ENCODE peak calls at places on chromosomes 4 and X, in five cellular contexts. One of them, this sample, is unnamed.

GRCh38 chr4:128831526-128832252 is 22.2 kb downstream of the JADE1 start:
- DNase-seq in endodermal cell: peak
- DNase-seq in CD4-positive, alpha-beta T cell: no peak
- DNase-seq in SK-N-SH: peak
- DNase-seq in H9: peak
- DNase-seq in this sample: peak

GRCh38 chr4:36310793-36311192 is 29.4 kb downstream of the DTHD1 start:
- DNase-seq in H9: no peak
- DNase-seq in endodermal cell: no peak
- DNase-seq in SK-N-SH: no peak
- DNase-seq in CD4-positive, alpha-beta T cell: no peak
- DNase-seq in this sample: no peak

GRCh38 chr4:148747721-148748268 is 305.6 kb upstream of the NR3C2 start:
- DNase-seq in H9: no peak
- DNase-seq in CD4-positive, alpha-beta T cell: no peak
- DNase-seq in SK-N-SH: no peak
- DNase-seq in endodermal cell: no peak
- DNase-seq in this sample: no peak

GRCh38 chr4:36213956-36214355 is 30.4 kb downstream of the ARAP2 start:
- DNase-seq in H9: no peak
- DNase-seq in CD4-positive, alpha-beta T cell: no peak
- DNase-seq in endodermal cell: no peak
- DNase-seq in SK-N-SH: no peak
- DNase-seq in this sample: no peak

GRCh38 chr4:40685300-40685699 is 55.6 kb upstream of the RBM47 start:
- DNase-seq in CD4-positive, alpha-beta T cell: no peak
- DNase-seq in endodermal cell: no peak
- DNase-seq in H9: no peak
- DNase-seq in SK-N-SH: no peak
- DNase-seq in this sample: peak

GRCh38 chr4:188665466-188665865 is 526.2 kb downstream of the TRIML1 start:
- DNase-seq in SK-N-SH: no peak
- DNase-seq in CD4-positive, alpha-beta T cell: no peak
- DNase-seq in endodermal cell: no peak
- DNase-seq in H9: no peak
- DNase-seq in this sample: no peak

GRCh38 chrX:13836575-13836974 is 19.7 kb upstream of the GPM6B start:
- DNase-seq in endodermal cell: no peak
- DNase-seq in CD4-positive, alpha-beta T cell: no peak
- DNase-seq in H9: no peak
- DNase-seq in SK-N-SH: no peak
- DNase-seq in this sample: no peak

GRCh38 chr4:173332963-173333657 is 1.0 kb downstream of the HMGB2 start:
- DNase-seq in CD4-positive, alpha-beta T cell: peak
- DNase-seq in SK-N-SH: no peak
- DNase-seq in endodermal cell: no peak
- DNase-seq in H9: no peak
- DNase-seq in this sample: peak

GRCh38 chr4:7326693-7327340 is 107.9 kb downstream of the PSAPL1 start:
- DNase-seq in CD4-positive, alpha-beta T cell: no peak
- DNase-seq in H9: no peak
- DNase-seq in SK-N-SH: peak
- DNase-seq in endodermal cell: no peak
- DNase-seq in this sample: no peak

DNA sequence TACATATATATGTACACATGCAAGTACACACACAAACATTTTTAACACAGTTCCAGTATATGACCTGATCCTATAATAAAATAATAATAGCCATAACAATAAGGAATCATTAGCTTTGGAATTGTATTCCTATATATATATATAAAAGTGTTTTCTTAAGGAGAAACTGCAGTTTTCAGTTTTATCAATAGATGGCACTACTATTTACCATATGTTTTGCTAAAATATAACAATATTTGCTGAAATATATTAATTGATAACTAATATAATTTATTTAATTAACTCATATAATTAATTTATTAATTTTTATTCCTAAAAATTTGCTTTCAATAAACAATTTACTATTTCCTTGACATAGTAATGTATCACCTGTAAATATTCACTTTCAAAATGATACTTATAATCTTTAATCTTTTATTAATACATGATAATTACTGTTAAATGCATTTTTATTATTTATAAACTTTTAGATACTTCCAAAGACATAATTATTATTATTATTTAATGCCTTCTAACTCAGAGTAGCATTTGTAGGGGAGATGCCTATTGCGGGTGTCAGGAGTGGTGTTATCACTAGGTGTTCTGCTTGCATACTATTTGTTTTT is 599.5 kb downstream of the FSTL5 start:
- DNase-seq in H9: no peak
- DNase-seq in SK-N-SH: no peak
- DNase-seq in endodermal cell: no peak
- DNase-seq in CD4-positive, alpha-beta T cell: no peak
- DNase-seq in this sample: peak
- TF ChIP-seq CTCF in H9: peak
- TF ChIP-seq CTCF in SK-N-SH: peak
- TF ChIP-seq CTCF in endodermal cell: peak
- TF ChIP-seq CTCF in CD4-positive, alpha-beta T cell: no peak
- TF ChIP-seq CTCF in this sample: peak

GRCh38 chr4:81792521-81792920 is 320.8 kb upstream of the RASGEF1B start:
- DNase-seq in H9: no peak
- DNase-seq in SK-N-SH: no peak
- DNase-seq in endodermal cell: no peak
- DNase-seq in CD4-positive, alpha-beta T cell: no peak
- DNase-seq in this sample: no peak
- TF ChIP-seq CTCF in H9: no peak
- TF ChIP-seq CTCF in SK-N-SH: no peak
- TF ChIP-seq CTCF in endodermal cell: no peak
- TF ChIP-seq CTCF in CD4-positive, alpha-beta T cell: no peak
- TF ChIP-seq CTCF in this sample: no peak

GRCh38 chr4:5708829-5709680 is 696 bp upstream of the EVC2 start:
- DNase-seq in SK-N-SH: no peak
- DNase-seq in H9: peak
- DNase-seq in endodermal cell: peak
- DNase-seq in CD4-positive, alpha-beta T cell: no peak
- DNase-seq in this sample: no peak

GRCh38 chr4:5710962-5711478 is at the start of gene EVC:
- DNase-seq in SK-N-SH: peak
- DNase-seq in endodermal cell: peak
- DNase-seq in H9: peak
- DNase-seq in CD4-positive, alpha-beta T cell: no peak
- DNase-seq in this sample: peak

GRCh38 chr4:5711479-5712184 is 631 bp downstream of the EVC start:
- DNase-seq in H9: peak
- DNase-seq in CD4-positive, alpha-beta T cell: no peak
- DNase-seq in SK-N-SH: no peak
- DNase-seq in endodermal cell: peak
- DNase-seq in this sample: peak

GRCh38 chr4:5708171-5708828 is at the start of gene EVC2:
- DNase-seq in endodermal cell: peak
- DNase-seq in CD4-positive, alpha-beta T cell: no peak
- DNase-seq in H9: peak
- DNase-seq in SK-N-SH: peak
- DNase-seq in this sample: peak

GRCh38 chr4:5710065-5710961 is 688 bp upstream of the EVC start:
- DNase-seq in endodermal cell: no peak
- DNase-seq in H9: no peak
- DNase-seq in CD4-positive, alpha-beta T cell: no peak
- DNase-seq in SK-N-SH: peak
- DNase-seq in this sample: peak
- TF ChIP-seq CTCF in endodermal cell: peak
- TF ChIP-seq CTCF in H9: peak
- TF ChIP-seq CTCF in CD4-positive, alpha-beta T cell: no peak
- TF ChIP-seq CTCF in SK-N-SH: peak
- TF ChIP-seq CTCF in this sample: peak

GRCh38 chr4:137545461-137545861 is 13.2 kb upstream of the PCDH18 start:
- DNase-seq in SK-N-SH: no peak
- DNase-seq in CD4-positive, alpha-beta T cell: no peak
- DNase-seq in H9: no peak
- DNase-seq in endodermal cell: no peak
- DNase-seq in this sample: peak
- TF ChIP-seq CTCF in SK-N-SH: no peak
- TF ChIP-seq CTCF in CD4-positive, alpha-beta T cell: no peak
- TF ChIP-seq CTCF in H9: no peak
- TF ChIP-seq CTCF in endodermal cell: no peak
- TF ChIP-seq CTCF in this sample: peak

GRCh38 chr4:84905646-84906045 is 60.8 kb downstream of the WDFY3 start:
- DNase-seq in H9: no peak
- DNase-seq in SK-N-SH: no peak
- DNase-seq in endodermal cell: no peak
- DNase-seq in CD4-positive, alpha-beta T cell: no peak
- DNase-seq in this sample: no peak

GRCh38 chr4:84901745-84902283 is 64.7 kb downstream of the WDFY3 start:
- DNase-seq in endodermal cell: no peak
- DNase-seq in CD4-positive, alpha-beta T cell: no peak
- DNase-seq in H9: no peak
- DNase-seq in SK-N-SH: peak
- DNase-seq in this sample: no peak

GRCh38 chr4:84899616-84900015 is 66.9 kb downstream of the WDFY3 start:
- DNase-seq in SK-N-SH: no peak
- DNase-seq in CD4-positive, alpha-beta T cell: no peak
- DNase-seq in H9: no peak
- DNase-seq in endodermal cell: no peak
- DNase-seq in this sample: no peak

GRCh38 chr4:84897516-84897915 is 69.0 kb downstream of the WDFY3 start:
- DNase-seq in endodermal cell: no peak
- DNase-seq in H9: no peak
- DNase-seq in SK-N-SH: no peak
- DNase-seq in CD4-positive, alpha-beta T cell: no peak
- DNase-seq in this sample: no peak

GRCh38 chr4:84901173-84901572 is 65.3 kb downstream of the WDFY3 start:
- DNase-seq in SK-N-SH: no peak
- DNase-seq in endodermal cell: no peak
- DNase-seq in CD4-positive, alpha-beta T cell: no peak
- DNase-seq in H9: no peak
- DNase-seq in this sample: no peak
- TF ChIP-seq CTCF in SK-N-SH: no peak
- TF ChIP-seq CTCF in endodermal cell: peak
- TF ChIP-seq CTCF in CD4-positive, alpha-beta T cell: no peak
- TF ChIP-seq CTCF in H9: no peak
- TF ChIP-seq CTCF in this sample: no peak

GRCh38 chrX:35728481-35728880 is 69.7 kb upstream of the MAGEB16 start:
- DNase-seq in CD4-positive, alpha-beta T cell: no peak
- DNase-seq in endodermal cell: peak
- DNase-seq in H9: peak
- DNase-seq in SK-N-SH: no peak
- DNase-seq in this sample: no peak

GRCh38 chrX:35722128-35722527 is 76.0 kb upstream of the MAGEB16 start:
- DNase-seq in SK-N-SH: no peak
- DNase-seq in CD4-positive, alpha-beta T cell: no peak
- DNase-seq in endodermal cell: no peak
- DNase-seq in H9: no peak
- DNase-seq in this sample: no peak

GRCh38 chrX:35726176-35726575 is 72.0 kb upstream of the MAGEB16 start:
- DNase-seq in endodermal cell: no peak
- DNase-seq in CD4-positive, alpha-beta T cell: no peak
- DNase-seq in SK-N-SH: no peak
- DNase-seq in H9: no peak
- DNase-seq in this sample: peak
- TF ChIP-seq CTCF in endodermal cell: peak
- TF ChIP-seq CTCF in CD4-positive, alpha-beta T cell: no peak
- TF ChIP-seq CTCF in SK-N-SH: peak
- TF ChIP-seq CTCF in H9: peak
- TF ChIP-seq CTCF in this sample: peak

GRCh38 chrX:63128509-63128908 is 222.6 kb downstream of the SPIN4 start:
- DNase-seq in SK-N-SH: peak
- DNase-seq in H9: no peak
- DNase-seq in endodermal cell: peak
- DNase-seq in CD4-positive, alpha-beta T cell: no peak
- DNase-seq in this sample: peak
- TF ChIP-seq CTCF in SK-N-SH: peak
- TF ChIP-seq CTCF in H9: peak
- TF ChIP-seq CTCF in endodermal cell: peak
- TF ChIP-seq CTCF in CD4-positive, alpha-beta T cell: peak
- TF ChIP-seq CTCF in this sample: peak

GRCh38 chrX:70552174-70552704 is 107.6 kb downstream of the DLG3 start:
- DNase-seq in CD4-positive, alpha-beta T cell: no peak
- DNase-seq in endodermal cell: no peak
- DNase-seq in SK-N-SH: no peak
- DNase-seq in H9: no peak
- DNase-seq in this sample: no peak

GRCh38 chrX:70554523-70554922 is 109.9 kb downstream of the DLG3 start:
- DNase-seq in H9: no peak
- DNase-seq in endodermal cell: no peak
- DNase-seq in CD4-positive, alpha-beta T cell: no peak
- DNase-seq in SK-N-SH: no peak
- DNase-seq in this sample: no peak

GRCh38 chrX:70554948-70555347 is 110.3 kb downstream of the DLG3 start:
- DNase-seq in endodermal cell: no peak
- DNase-seq in CD4-positive, alpha-beta T cell: no peak
- DNase-seq in H9: no peak
- DNase-seq in SK-N-SH: no peak
- DNase-seq in this sample: no peak

GRCh38 chrX:70553516-70553915 is 108.9 kb downstream of the DLG3 start:
- DNase-seq in endodermal cell: no peak
- DNase-seq in H9: no peak
- DNase-seq in SK-N-SH: no peak
- DNase-seq in CD4-positive, alpha-beta T cell: no peak
- DNase-seq in this sample: no peak

GRCh38 chrX:70554081-70554480 is 109.4 kb downstream of the DLG3 start:
- DNase-seq in CD4-positive, alpha-beta T cell: no peak
- DNase-seq in H9: no peak
- DNase-seq in SK-N-SH: no peak
- DNase-seq in endodermal cell: no peak
- DNase-seq in this sample: peak
- TF ChIP-seq CTCF in CD4-positive, alpha-beta T cell: no peak
- TF ChIP-seq CTCF in H9: peak
- TF ChIP-seq CTCF in SK-N-SH: peak
- TF ChIP-seq CTCF in endodermal cell: peak
- TF ChIP-seq CTCF in this sample: no peak

This sample was measured in choroid plexus epithelial cell.